ENCODE peak calls at places on chromosomes 12 and 14, in five cellular contexts. One of them, this sample, is unnamed. For H3K4me1, the result is how much of the 10 kb centered on the place peaks cover.

GRCh38 chr14:53850714-53851296 is 105.8 kb downstream of the BMP4 start:
- DNase-seq in CD8-positive, alpha-beta T cell: no peak
- DNase-seq in sigmoid colon: no peak
- DNase-seq in transverse colon: no peak
- DNase-seq in adipocyte: peak
- DNase-seq in this sample: peak

GRCh38 chr12:14664434-14665023 is 31.9 kb downstream of the GUCY2C start:
- DNase-seq in CD8-positive, alpha-beta T cell: peak
- DNase-seq in sigmoid colon: no peak
- DNase-seq in transverse colon: peak
- DNase-seq in adipocyte: peak
- DNase-seq in this sample: peak

GRCh38 chr12:79883216-79883615 is 51.7 kb downstream of the PPP1R12A start:
- DNase-seq in CD8-positive, alpha-beta T cell: no peak
- DNase-seq in sigmoid colon: no peak
- DNase-seq in transverse colon: no peak
- DNase-seq in adipocyte: peak
- DNase-seq in this sample: peak

GRCh38 chr14:63896278-63896720 is 43.5 kb downstream of the SYNE2 start:
- DNase-seq in CD8-positive, alpha-beta T cell: no peak
- DNase-seq in sigmoid colon: peak
- DNase-seq in transverse colon: peak
- DNase-seq in adipocyte: peak
- DNase-seq in this sample: peak

GRCh38 chr12:9669534-9669933 is at the start of gene CLEC2D:
- DNase-seq in CD8-positive, alpha-beta T cell: no peak
- DNase-seq in sigmoid colon: no peak
- DNase-seq in transverse colon: no peak
- DNase-seq in adipocyte: no peak
- DNase-seq in this sample: no peak

GRCh38 chr12:115599251-115599811 is 678.2 kb downstream of the MED13L start:
- DNase-seq in CD8-positive, alpha-beta T cell: no peak
- DNase-seq in sigmoid colon: no peak
- DNase-seq in transverse colon: peak
- DNase-seq in adipocyte: peak
- DNase-seq in this sample: peak

GRCh38 chr12:122208073-122208820 is 4.7 kb downstream of the B3GNT4 start:
- DNase-seq in CD8-positive, alpha-beta T cell: no peak
- DNase-seq in sigmoid colon: no peak
- DNase-seq in transverse colon: no peak
- DNase-seq in adipocyte: no peak
- DNase-seq in this sample: no peak

GRCh38 chr14:95503365-95504134 is 12.9 kb downstream of the SYNE3 start:
- DNase-seq in CD8-positive, alpha-beta T cell: no peak
- DNase-seq in sigmoid colon: no peak
- DNase-seq in transverse colon: no peak
- DNase-seq in adipocyte: no peak
- DNase-seq in this sample: no peak

GRCh38 chr14:98954347-98955000 is 317.5 kb downstream of the BCL11B start:
- DNase-seq in CD8-positive, alpha-beta T cell: no peak
- DNase-seq in sigmoid colon: peak
- DNase-seq in transverse colon: no peak
- DNase-seq in adipocyte: no peak
- DNase-seq in this sample: no peak

GRCh38 chr12:90905691-90906370 is 49.1 kb downstream of the CCER1 start:
- DNase-seq in CD8-positive, alpha-beta T cell: no peak
- DNase-seq in sigmoid colon: no peak
- DNase-seq in transverse colon: no peak
- DNase-seq in adipocyte: no peak
- DNase-seq in this sample: peak

GRCh38 chr12:115182239-115182638 is 498.3 kb upstream of the TBX3 start:
- DNase-seq in CD8-positive, alpha-beta T cell: no peak
- DNase-seq in sigmoid colon: no peak
- DNase-seq in transverse colon: no peak
- DNase-seq in adipocyte: no peak
- DNase-seq in this sample: no peak

GRCh38 chr12:124681779-124682391 is 114.5 kb upstream of the NCOR2 start:
- DNase-seq in CD8-positive, alpha-beta T cell: no peak
- DNase-seq in sigmoid colon: peak
- DNase-seq in transverse colon: no peak
- DNase-seq in adipocyte: no peak
- DNase-seq in this sample: peak

GRCh38 chr12:28237423-28237822 is 47.2 kb downstream of the CCDC91 start:
- DNase-seq in CD8-positive, alpha-beta T cell: no peak
- DNase-seq in sigmoid colon: no peak
- DNase-seq in transverse colon: no peak
- DNase-seq in adipocyte: no peak
- DNase-seq in this sample: peak

GRCh38 chr12:81255456-81255855 is 177.6 kb downstream of the ACSS3 start:
- DNase-seq in CD8-positive, alpha-beta T cell: no peak
- DNase-seq in sigmoid colon: no peak
- DNase-seq in transverse colon: no peak
- DNase-seq in adipocyte: no peak
- DNase-seq in this sample: no peak

GRCh38 chr14:99757331-99758070 is 35.7 kb upstream of the EML1 start:
- DNase-seq in CD8-positive, alpha-beta T cell: no peak
- DNase-seq in sigmoid colon: peak
- DNase-seq in transverse colon: no peak
- DNase-seq in adipocyte: peak
- DNase-seq in this sample: peak

GRCh38 chr12:64029013-64029857 is 184.7 kb downstream of the SRGAP1 start:
- DNase-seq in CD8-positive, alpha-beta T cell: no peak
- DNase-seq in sigmoid colon: peak
- DNase-seq in transverse colon: no peak
- DNase-seq in adipocyte: peak
- DNase-seq in this sample: peak

GRCh38 chr14:32027255-32027939 is 49.7 kb upstream of the ARHGAP5 start:
- DNase-seq in CD8-positive, alpha-beta T cell: no peak
- DNase-seq in sigmoid colon: no peak
- DNase-seq in transverse colon: no peak
- DNase-seq in adipocyte: no peak
- DNase-seq in this sample: peak

GRCh38 chr12:46160081-46160980 is 108.5 kb downstream of the SLC38A1 start:
- DNase-seq in CD8-positive, alpha-beta T cell: no peak
- DNase-seq in sigmoid colon: peak
- DNase-seq in transverse colon: no peak
- DNase-seq in adipocyte: peak
- DNase-seq in this sample: peak

GRCh38 chr12:123119808-123120207 is 31.1 kb downstream of the PITPNM2 start:
- DNase-seq in CD8-positive, alpha-beta T cell: peak
- DNase-seq in sigmoid colon: no peak
- DNase-seq in transverse colon: no peak
- DNase-seq in adipocyte: no peak
- DNase-seq in this sample: peak

GRCh38 chr14:23360496-23360895 is 4.5 kb downstream of the EFS start:
- DNase-seq in CD8-positive, alpha-beta T cell: no peak
- DNase-seq in sigmoid colon: no peak
- DNase-seq in transverse colon: no peak
- DNase-seq in adipocyte: no peak
- DNase-seq in this sample: peak

GRCh38 chr14:61462566-61463195 is 141.3 kb downstream of the PRKCH start:
- DNase-seq in CD8-positive, alpha-beta T cell: no peak
- DNase-seq in sigmoid colon: no peak
- DNase-seq in transverse colon: no peak
- DNase-seq in adipocyte: peak
- DNase-seq in this sample: peak

GRCh38 chr14:31257244-31257553 is 49.6 kb upstream of the HECTD1 start:
- DNase-seq in CD8-positive, alpha-beta T cell: no peak
- DNase-seq in sigmoid colon: no peak
- DNase-seq in transverse colon: no peak
- DNase-seq in adipocyte: no peak
- DNase-seq in this sample: no peak

GRCh38 chr12:91819132-91819447 is 326.6 kb downstream of the BTG1 start:
- DNase-seq in CD8-positive, alpha-beta T cell: no peak
- DNase-seq in sigmoid colon: no peak
- DNase-seq in transverse colon: no peak
- DNase-seq in adipocyte: peak
- DNase-seq in this sample: no peak

GRCh38 chr14:24115451-24116110 is 832 bp upstream of the NRL start:
- DNase-seq in CD8-positive, alpha-beta T cell: no peak
- DNase-seq in sigmoid colon: no peak
- DNase-seq in transverse colon: no peak
- DNase-seq in adipocyte: no peak
- DNase-seq in this sample: peak

GRCh38 chr12:32431025-32431424 is 31.7 kb downstream of the FGD4 start:
- DNase-seq in CD8-positive, alpha-beta T cell: no peak
- DNase-seq in sigmoid colon: no peak
- DNase-seq in transverse colon: no peak
- DNase-seq in adipocyte: no peak
- DNase-seq in this sample: no peak

GRCh38 chr14:101176535-101177205 is 273.1 kb upstream of the RTL1 start:
- DNase-seq in CD8-positive, alpha-beta T cell: no peak
- DNase-seq in sigmoid colon: no peak
- DNase-seq in transverse colon: no peak
- DNase-seq in adipocyte: no peak
- DNase-seq in this sample: no peak

GRCh38 chr12:19402211-19402610 is 37.1 kb upstream of the AEBP2 start:
- DNase-seq in CD8-positive, alpha-beta T cell: no peak
- DNase-seq in sigmoid colon: no peak
- DNase-seq in transverse colon: no peak
- DNase-seq in adipocyte: no peak
- DNase-seq in this sample: no peak

GRCh38 chr12:109270494-109270893 is 38.6 kb downstream of the FOXN4 start:
- DNase-seq in CD8-positive, alpha-beta T cell: no peak
- DNase-seq in sigmoid colon: no peak
- DNase-seq in transverse colon: no peak
- DNase-seq in adipocyte: no peak
- DNase-seq in this sample: no peak

GRCh38 chr12:1911598-1912575 is 6.6 kb downstream of the CACNA2D4 start:
- DNase-seq in CD8-positive, alpha-beta T cell: peak
- DNase-seq in sigmoid colon: no peak
- DNase-seq in transverse colon: no peak
- DNase-seq in adipocyte: no peak
- DNase-seq in this sample: no peak

GRCh38 chr14:99412122-99413061 is 68.3 kb downstream of the SETD3 start:
- DNase-seq in CD8-positive, alpha-beta T cell: no peak
- DNase-seq in sigmoid colon: no peak
- DNase-seq in transverse colon: no peak
- DNase-seq in adipocyte: no peak
- DNase-seq in this sample: no peak

GRCh38 chr12:2692156-2692555 is 102.6 kb upstream of the FKBP4 start:
- DNase-seq in CD8-positive, alpha-beta T cell: no peak
- DNase-seq in sigmoid colon: no peak
- DNase-seq in transverse colon: no peak
- DNase-seq in adipocyte: no peak
- DNase-seq in this sample: no peak

GRCh38 chr14:70642313-70643235 is 858 bp downstream of the TTC9 start:
- DNase-seq in CD8-positive, alpha-beta T cell: peak
- DNase-seq in sigmoid colon: no peak
- DNase-seq in transverse colon: peak
- DNase-seq in adipocyte: peak
- DNase-seq in this sample: peak

GRCh38 chr14:103500148-103500990 is 22.3 kb downstream of the CKB start:
- DNase-seq in CD8-positive, alpha-beta T cell: peak
- DNase-seq in sigmoid colon: peak
- DNase-seq in transverse colon: peak
- DNase-seq in adipocyte: peak
- DNase-seq in this sample: peak

DNA sequence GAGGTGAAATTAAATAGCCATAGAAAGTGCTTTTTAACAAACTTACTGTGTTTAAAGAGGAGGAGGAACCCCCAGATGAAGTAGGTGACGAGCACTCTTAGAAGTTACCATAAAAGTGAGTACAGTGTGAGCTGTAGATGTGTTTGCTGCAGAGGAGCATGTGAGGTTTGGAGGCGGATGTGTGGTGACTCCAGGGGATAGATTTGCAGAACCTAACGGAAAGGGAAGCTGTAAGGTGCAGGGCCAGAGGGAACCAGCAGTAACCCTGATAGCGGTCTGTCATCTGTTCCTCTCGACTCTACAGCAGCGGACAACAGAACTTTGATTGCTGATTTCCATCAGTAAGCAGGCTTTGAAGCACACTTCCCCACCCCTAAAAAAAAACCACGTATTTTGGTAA is 5.2 kb downstream of the CALM1 start:
- DNase-seq in CD8-positive, alpha-beta T cell: no peak
- DNase-seq in sigmoid colon: no peak
- DNase-seq in transverse colon: no peak
- DNase-seq in adipocyte: no peak
- DNase-seq in this sample: no peak
- H3K4me1 ChIP-seq in CD8-positive, alpha-beta T cell: half or more
- H3K4me1 ChIP-seq in sigmoid colon: under half
- H3K4me1 ChIP-seq in transverse colon: under half
- H3K4me1 ChIP-seq in adipocyte: under half
- H3K4me1 ChIP-seq in this sample: under half

GRCh38 chr12:29713729-29714128 is 70.0 kb downstream of the TMTC1 start:
- DNase-seq in CD8-positive, alpha-beta T cell: no peak
- DNase-seq in sigmoid colon: no peak
- DNase-seq in transverse colon: no peak
- DNase-seq in adipocyte: no peak
- DNase-seq in this sample: no peak
- H3K4me1 ChIP-seq in CD8-positive, alpha-beta T cell: under half
- H3K4me1 ChIP-seq in sigmoid colon: under half
- H3K4me1 ChIP-seq in transverse colon: under half
- H3K4me1 ChIP-seq in adipocyte: half or more
- H3K4me1 ChIP-seq in this sample: under half

DNA sequence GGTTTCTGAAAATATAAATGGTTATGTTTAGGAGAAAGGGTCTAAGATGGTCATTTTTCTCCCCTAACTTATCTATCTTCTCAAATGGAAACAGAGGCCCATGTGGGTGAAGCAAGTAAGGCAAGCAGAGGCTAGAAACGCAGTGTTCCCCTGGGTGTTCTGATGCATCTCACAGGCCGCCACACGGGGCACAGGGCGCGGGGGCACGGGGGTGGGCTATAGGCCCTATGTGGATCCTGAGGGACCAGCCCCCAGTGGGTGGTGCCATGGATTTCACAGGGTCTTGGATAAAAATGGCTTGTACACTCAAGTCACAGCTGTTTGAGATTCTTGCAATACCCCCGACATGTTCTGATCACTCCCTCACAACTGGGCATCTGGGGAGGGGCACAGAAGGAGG is 17.7 kb downstream of the ACTN1 start:
- DNase-seq in CD8-positive, alpha-beta T cell: no peak
- DNase-seq in sigmoid colon: no peak
- DNase-seq in transverse colon: no peak
- DNase-seq in adipocyte: no peak
- DNase-seq in this sample: no peak
- H3K4me1 ChIP-seq in CD8-positive, alpha-beta T cell: half or more
- H3K4me1 ChIP-seq in sigmoid colon: under half
- H3K4me1 ChIP-seq in transverse colon: half or more
- H3K4me1 ChIP-seq in adipocyte: under half
- H3K4me1 ChIP-seq in this sample: half or more

GRCh38 chr14:73237219-73237785 is at the start of gene PAPLN:
- DNase-seq in CD8-positive, alpha-beta T cell: no peak
- DNase-seq in sigmoid colon: peak
- DNase-seq in transverse colon: peak
- DNase-seq in adipocyte: no peak
- DNase-seq in this sample: peak
- H3K4me1 ChIP-seq in CD8-positive, alpha-beta T cell: under half
- H3K4me1 ChIP-seq in sigmoid colon: under half
- H3K4me1 ChIP-seq in transverse colon: under half
- H3K4me1 ChIP-seq in adipocyte: under half
- H3K4me1 ChIP-seq in this sample: under half

This sample was measured in GM23248.